ENCODE peak calls at places on chromosomes 12 and 14, in nine cellular contexts. L, Z, D, B, P, R, T, W and M are unnamed samples. For H3K9me3, the result is how much of the 10 kb centered on the place peaks cover.

GRCh38 chr12:119593578-119594398 is at the start of gene TMEM233:
- DNase-seq in B (no peak), T (no peak), Z (no peak), P (peak), W (no peak), R (peak), L (no peak), D (no peak), M (no peak)

GRCh38 chr14:38310420-38310995 is 54.6 kb upstream of the CLEC14A start:
- DNase-seq in L (no peak), P (no peak), B (no peak), W (peak), T (no peak), D (no peak), Z (no peak), R (no peak), M (no peak)

GRCh38 chr14:93115920-93116675 is at the start of gene ITPK1:
- DNase-seq in R (peak), Z (no peak), D (no peak), L (peak), T (peak), W (peak), B (peak), P (peak), M (no peak)

GRCh38 chr12:51827925-51828818 is 20.3 kb downstream of the FIGNL2 start:
- DNase-seq in T (no peak), R (no peak), D (peak), W (no peak), B (peak), P (no peak), Z (no peak), L (peak), M (peak)

GRCh38 chr12:89992668-89993401 is 284.2 kb upstream of the ATP2B1 start:
- DNase-seq in B (no peak), W (peak), P (no peak), Z (no peak), T (no peak), D (no peak), R (no peak), L (no peak), M (no peak)

GRCh38 chr12:22287056-22287455 is 47.5 kb downstream of the ST8SIA1 start:
- DNase-seq in D (no peak), R (no peak), L (no peak), Z (no peak), P (no peak), W (no peak), T (no peak), B (peak), M (peak)

GRCh38 chr12:6083606-6084005 is 40.9 kb downstream of the VWF start:
- DNase-seq in Z (no peak), W (no peak), P (no peak), D (no peak), T (no peak), B (no peak), R (no peak), L (no peak), M (no peak)

GRCh38 chr12:69024907-69025306 is 91.9 kb upstream of the CPM start:
- DNase-seq in P (no peak), L (no peak), D (no peak), Z (no peak), B (peak), W (no peak), R (no peak), T (no peak), M (peak)

GRCh38 chr14:68631058-68631690 is 161.7 kb downstream of the ZFP36L1 start:
- DNase-seq in P (no peak), T (no peak), Z (no peak), W (no peak), B (no peak), D (no peak), L (no peak), R (peak), M (no peak)

GRCh38 chr14:68630611-68631013 is 162.3 kb downstream of the ZFP36L1 start:
- DNase-seq in L (no peak), D (no peak), W (no peak), R (peak), P (no peak), B (no peak), Z (no peak), T (no peak), M (no peak)

GRCh38 chr14:68633131-68633991 is 159.5 kb downstream of the ZFP36L1 start:
- DNase-seq in B (no peak), Z (no peak), T (no peak), L (no peak), D (no peak), R (peak), P (no peak), W (peak), M (peak)

GRCh38 chr14:68632591-68632895 is 160.3 kb downstream of the ZFP36L1 start:
- DNase-seq in P (no peak), Z (no peak), D (no peak), B (no peak), W (no peak), T (no peak), L (no peak), R (peak), M (no peak)

DNA sequence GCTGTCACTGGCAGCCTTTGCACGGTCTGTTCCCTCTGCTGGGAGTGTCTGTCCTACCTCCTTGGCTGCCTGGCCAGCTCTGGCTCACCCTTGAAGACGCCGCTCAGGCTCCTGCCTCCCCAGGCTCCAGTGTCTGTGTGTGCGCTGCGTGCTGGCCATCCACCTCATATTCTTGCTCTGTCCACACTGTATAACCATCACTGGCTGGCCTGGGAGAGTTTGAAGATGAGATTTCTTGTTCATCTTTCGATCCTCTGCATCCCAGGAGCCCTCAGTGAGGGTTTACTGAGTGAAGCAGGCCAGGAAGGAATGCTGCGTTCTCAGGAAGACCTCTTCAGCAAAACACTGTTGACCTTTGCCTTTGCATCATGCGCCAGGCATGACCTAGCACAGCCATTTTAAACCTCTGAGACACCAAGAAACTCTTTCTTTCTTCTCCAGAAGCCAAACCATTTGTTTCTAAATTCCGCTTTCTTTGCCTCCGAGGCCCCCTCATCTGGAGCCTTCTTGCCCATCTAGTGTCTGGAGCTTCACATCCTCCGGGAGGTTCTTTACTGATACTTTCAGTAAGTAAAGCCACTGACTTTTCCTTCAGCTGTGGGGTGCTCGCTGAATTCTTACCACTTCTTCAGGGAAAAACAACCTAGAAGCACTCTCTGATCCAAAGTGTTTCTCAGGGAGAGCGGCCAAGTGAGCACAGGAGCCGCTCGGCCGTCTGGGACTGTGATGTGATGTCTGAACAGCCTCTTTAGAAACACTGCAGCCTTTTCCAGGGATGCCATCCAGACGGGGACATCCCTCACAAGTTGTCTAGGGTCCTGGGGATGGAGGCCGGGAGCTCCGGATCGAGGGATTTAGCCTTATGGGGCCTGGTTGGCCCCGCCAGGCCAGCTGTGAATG is 160.9 kb downstream of the ZFP36L1 start:
- DNase-seq in P (no peak), T (no peak), D (no peak), R (peak), W (no peak), Z (no peak), B (no peak), L (no peak), M (no peak)
- H3K9me3 ChIP-seq in P (under half), T (under half), D (under half), R (under half), W (under half), Z (under half), B (under half), L (under half), M (under half)

DNA sequence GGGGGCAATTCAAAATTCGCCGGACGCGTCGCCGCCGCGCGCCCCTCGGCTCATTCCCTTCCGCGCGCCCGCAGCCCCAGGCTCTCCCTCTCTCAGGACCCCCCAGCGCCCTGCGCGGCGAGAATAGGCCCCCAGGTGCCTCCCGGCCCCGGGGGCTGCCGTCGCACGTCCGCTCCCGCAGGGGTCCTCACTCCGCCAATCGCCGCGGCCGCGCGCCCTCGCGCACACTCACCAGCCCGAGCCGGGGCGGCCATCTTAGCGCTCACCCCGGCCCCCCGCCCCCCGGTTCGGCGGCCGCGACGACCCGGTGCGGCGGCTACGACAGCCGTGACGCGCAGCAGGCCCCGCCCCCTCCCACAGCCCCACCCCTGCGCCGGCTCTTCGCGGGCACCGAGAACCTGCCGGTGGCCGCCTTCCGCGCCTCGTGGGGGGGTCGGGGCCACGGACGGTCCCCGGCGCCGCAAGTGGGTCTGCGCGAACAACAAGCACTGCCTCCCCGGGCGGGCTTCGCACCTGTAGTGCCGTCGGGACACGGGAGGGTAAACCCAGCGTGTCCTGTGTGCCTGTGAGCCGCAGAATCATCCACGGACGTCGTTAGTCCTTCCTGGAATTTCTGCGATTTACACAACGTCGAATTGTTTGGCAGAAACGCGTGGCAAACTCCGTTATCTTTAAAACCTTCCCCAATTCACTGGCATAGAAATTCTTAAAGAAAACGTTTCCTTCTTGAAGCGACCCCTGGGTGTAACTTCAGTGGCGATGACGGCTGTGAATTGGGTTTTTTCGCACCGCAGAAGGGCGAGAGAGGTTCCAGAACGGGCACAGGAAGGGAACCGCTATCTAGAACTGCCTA is 2.5 kb downstream of the USP44 start:
- DNase-seq in W (peak), Z (no peak), T (no peak), R (peak), D (no peak), B (peak), P (peak), L (peak), M (no peak)
- TF ChIP-seq EZH2 in W (no peak), Z (no peak), T (no peak), R (no peak), D (no peak), B (no peak), P (no peak), L (no peak), M (no peak)

GRCh38 chr14:104290756-104291122 is 152.4 kb downstream of the KIF26A start:
- DNase-seq in D (no peak), Z (no peak), R (no peak), T (no peak), L (no peak), P (no peak), B (no peak), W (no peak), M (no peak)
- H3K9me3 ChIP-seq in D (under half), Z (under half), R (under half), T (under half), L (under half), P (under half), B (under half), W (under half), M (under half)

GRCh38 chr14:105891631-105892452 is 365.5 kb downstream of the TMEM121 start:
- DNase-seq in W (no peak), P (no peak), T (no peak), L (peak), Z (no peak), R (no peak), D (no peak), B (no peak), M (no peak)

GRCh38 chr14:105894978-105895881 is 368.8 kb downstream of the TMEM121 start:
- DNase-seq in Z (no peak), B (no peak), R (no peak), T (no peak), D (no peak), L (peak), W (no peak), P (no peak), M (no peak)

GRCh38 chr14:105897725-105898113 is 371.3 kb downstream of the TMEM121 start:
- DNase-seq in D (no peak), B (no peak), Z (no peak), L (peak), R (no peak), T (no peak), P (no peak), W (no peak), M (no peak)

GRCh38 chr14:105891221-105891602 is 364.8 kb downstream of the TMEM121 start:
- DNase-seq in T (no peak), R (no peak), D (no peak), P (no peak), L (no peak), Z (no peak), B (no peak), W (no peak), M (no peak)

GRCh38 chr14:105894125-105894977 is 368.0 kb downstream of the TMEM121 start:
- DNase-seq in L (peak), R (no peak), Z (no peak), D (no peak), P (no peak), W (no peak), T (no peak), B (no peak), M (no peak)
- TF ChIP-seq EZH2 in L (no peak), R (no peak), Z (no peak), D (no peak), P (no peak), W (no peak), T (no peak), B (no peak), M (no peak)

DNA sequence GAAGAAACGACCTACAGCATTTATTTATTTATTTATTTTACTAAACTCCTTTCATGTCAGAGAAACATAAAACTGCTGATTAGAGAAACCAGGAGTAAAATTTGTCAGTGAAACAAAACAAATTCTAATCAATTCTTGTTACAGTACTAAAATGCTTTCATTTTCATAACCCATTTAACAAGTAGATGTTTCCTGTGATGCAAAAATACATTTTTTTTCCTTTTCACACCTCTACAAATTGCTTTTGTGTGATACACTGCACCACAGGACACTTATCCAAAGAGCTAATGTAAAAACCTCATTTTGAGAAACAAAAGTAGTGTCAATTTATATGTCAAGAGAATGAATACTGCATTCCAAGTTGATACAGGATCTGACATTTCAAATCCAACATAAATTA is 155.1 kb downstream of the SYT1 start:
- DNase-seq in W (no peak), Z (no peak), B (no peak), R (no peak), L (no peak), D (no peak), T (peak), P (no peak), M (no peak)
- H3K9me3 ChIP-seq in W (under half), Z (under half), B (under half), R (under half), L (under half), D (under half), T (under half), P (under half), M (under half)

GRCh38 chr12:1934068-1934467 is 15.6 kb upstream of the CACNA2D4 start:
- DNase-seq in W (no peak), D (no peak), P (no peak), Z (no peak), B (no peak), R (peak), L (no peak), T (no peak), M (no peak)

GRCh38 chr12:1931642-1932041 is 13.2 kb upstream of the CACNA2D4 start:
- DNase-seq in D (no peak), W (no peak), Z (no peak), R (no peak), P (no peak), L (no peak), B (no peak), T (no peak), M (no peak)

GRCh38 chr12:1930816-1931597 is 12.6 kb upstream of the CACNA2D4 start:
- DNase-seq in L (no peak), Z (no peak), D (no peak), R (no peak), T (no peak), P (no peak), B (no peak), W (no peak), M (no peak)

GRCh38 chr12:1933342-1933992 is 15.0 kb upstream of the CACNA2D4 start:
- DNase-seq in B (peak), L (no peak), Z (no peak), W (no peak), D (no peak), T (no peak), P (peak), R (peak), M (no peak)

DNA sequence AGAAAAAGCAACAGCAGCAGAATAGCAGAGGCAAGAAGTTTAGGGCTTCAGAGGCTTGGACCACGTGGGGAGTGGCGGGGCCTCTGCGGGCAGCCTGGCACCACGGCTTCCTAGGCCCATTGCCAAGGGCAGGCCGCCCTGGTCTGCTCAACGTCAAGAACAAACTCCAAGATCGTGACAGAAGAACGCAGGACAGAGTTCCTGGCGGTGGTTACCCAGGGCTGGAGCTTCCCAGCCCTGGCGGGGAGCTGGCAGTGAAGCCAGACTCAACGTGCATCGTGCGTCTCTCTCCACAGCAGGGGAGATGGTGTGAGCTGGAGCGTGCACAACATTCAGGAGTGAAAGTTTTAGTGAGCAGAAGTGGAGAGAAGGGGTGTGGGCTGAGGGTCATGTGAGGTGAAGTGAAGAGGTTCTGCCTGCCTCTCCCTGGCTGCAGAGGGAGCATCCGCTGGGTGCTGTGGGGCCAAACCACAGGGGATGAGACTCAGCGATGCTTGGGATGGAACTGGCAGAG is 13.9 kb upstream of the CACNA2D4 start:
- DNase-seq in P (no peak), B (peak), Z (no peak), T (no peak), W (no peak), L (no peak), R (peak), D (no peak), M (no peak)
- TF ChIP-seq EZH2 in P (no peak), B (no peak), Z (no peak), T (no peak), W (no peak), L (no peak), R (no peak), D (no peak), M (no peak)